ENCODE peak calls at places on chromosomes 12 and 14, in nine cellular contexts. One of them, this sample, is unnamed.

GRCh38 chr12:44875954-44876553 is at the start of gene NELL2:
- DNase-seq in neural crest cell: peak
- DNase-seq in fibroblast of mammary gland: peak
- DNase-seq in brain microvascular endothelial cell: no peak
- DNase-seq in suprapubic skin: no peak
- DNase-seq in GM13976: peak
- DNase-seq in heart left ventricle: no peak
- DNase-seq in nephron progenitor cell: peak
- DNase-seq in A549: peak
- DNase-seq in this sample: peak

GRCh38 chr14:75283884-75284563 is 5.4 kb downstream of the FOS start:
- DNase-seq in neural crest cell: no peak
- DNase-seq in fibroblast of mammary gland: no peak
- DNase-seq in brain microvascular endothelial cell: peak
- DNase-seq in suprapubic skin: no peak
- DNase-seq in GM13976: no peak
- DNase-seq in heart left ventricle: no peak
- DNase-seq in nephron progenitor cell: no peak
- DNase-seq in A549: peak
- DNase-seq in this sample: no peak

GRCh38 chr12:93844385-93844784 is 167.2 kb downstream of the CRADD start:
- DNase-seq in neural crest cell: no peak
- DNase-seq in fibroblast of mammary gland: no peak
- DNase-seq in brain microvascular endothelial cell: no peak
- DNase-seq in suprapubic skin: no peak
- DNase-seq in GM13976: no peak
- DNase-seq in heart left ventricle: no peak
- DNase-seq in nephron progenitor cell: no peak
- DNase-seq in A549: no peak
- DNase-seq in this sample: no peak

GRCh38 chr14:52356025-52356424 is 41.9 kb downstream of the PTGER2 start:
- DNase-seq in neural crest cell: no peak
- DNase-seq in fibroblast of mammary gland: peak
- DNase-seq in brain microvascular endothelial cell: peak
- DNase-seq in suprapubic skin: no peak
- DNase-seq in GM13976: no peak
- DNase-seq in heart left ventricle: no peak
- DNase-seq in nephron progenitor cell: no peak
- DNase-seq in A549: peak
- DNase-seq in this sample: peak

GRCh38 chr12:31119531-31120211 is 46.0 kb downstream of the DDX11 start:
- DNase-seq in neural crest cell: no peak
- DNase-seq in fibroblast of mammary gland: no peak
- DNase-seq in brain microvascular endothelial cell: no peak
- DNase-seq in suprapubic skin: no peak
- DNase-seq in GM13976: no peak
- DNase-seq in heart left ventricle: no peak
- DNase-seq in nephron progenitor cell: no peak
- DNase-seq in A549: no peak
- DNase-seq in this sample: no peak

GRCh38 chr12:6090786-6091185 is 33.7 kb downstream of the VWF start:
- DNase-seq in neural crest cell: no peak
- DNase-seq in fibroblast of mammary gland: peak
- DNase-seq in brain microvascular endothelial cell: no peak
- DNase-seq in suprapubic skin: peak
- DNase-seq in GM13976: no peak
- DNase-seq in heart left ventricle: peak
- DNase-seq in nephron progenitor cell: no peak
- DNase-seq in A549: no peak
- DNase-seq in this sample: peak

GRCh38 chr14:70601162-70601561 is 707 bp upstream of the MED6 start:
- DNase-seq in neural crest cell: no peak
- DNase-seq in fibroblast of mammary gland: peak
- DNase-seq in brain microvascular endothelial cell: peak
- DNase-seq in suprapubic skin: no peak
- DNase-seq in GM13976: no peak
- DNase-seq in heart left ventricle: no peak
- DNase-seq in nephron progenitor cell: no peak
- DNase-seq in A549: peak
- DNase-seq in this sample: no peak

GRCh38 chr12:76241371-76241770 is 106.8 kb downstream of the BBS10 start:
- DNase-seq in neural crest cell: no peak
- DNase-seq in fibroblast of mammary gland: no peak
- DNase-seq in brain microvascular endothelial cell: no peak
- DNase-seq in suprapubic skin: no peak
- DNase-seq in GM13976: no peak
- DNase-seq in heart left ventricle: no peak
- DNase-seq in nephron progenitor cell: no peak
- DNase-seq in A549: no peak
- DNase-seq in this sample: no peak

GRCh38 chr14:86858043-86858442 is 1134.9 kb downstream of the GALC start:
- DNase-seq in neural crest cell: no peak
- DNase-seq in fibroblast of mammary gland: no peak
- DNase-seq in brain microvascular endothelial cell: no peak
- DNase-seq in suprapubic skin: no peak
- DNase-seq in GM13976: no peak
- DNase-seq in heart left ventricle: no peak
- DNase-seq in nephron progenitor cell: no peak
- DNase-seq in A549: no peak
- DNase-seq in this sample: no peak

GRCh38 chr14:104209985-104210520 is 71.7 kb downstream of the KIF26A start:
- DNase-seq in neural crest cell: no peak
- DNase-seq in fibroblast of mammary gland: no peak
- DNase-seq in brain microvascular endothelial cell: no peak
- DNase-seq in suprapubic skin: no peak
- DNase-seq in GM13976: no peak
- DNase-seq in heart left ventricle: no peak
- DNase-seq in nephron progenitor cell: no peak
- DNase-seq in A549: no peak
- DNase-seq in this sample: no peak

GRCh38 chr12:41277019-41277770 is 89.1 kb downstream of the PDZRN4 start:
- DNase-seq in neural crest cell: peak
- DNase-seq in fibroblast of mammary gland: peak
- DNase-seq in brain microvascular endothelial cell: peak
- DNase-seq in suprapubic skin: no peak
- DNase-seq in GM13976: peak
- DNase-seq in heart left ventricle: no peak
- DNase-seq in nephron progenitor cell: peak
- DNase-seq in A549: peak
- DNase-seq in this sample: peak

DNA sequence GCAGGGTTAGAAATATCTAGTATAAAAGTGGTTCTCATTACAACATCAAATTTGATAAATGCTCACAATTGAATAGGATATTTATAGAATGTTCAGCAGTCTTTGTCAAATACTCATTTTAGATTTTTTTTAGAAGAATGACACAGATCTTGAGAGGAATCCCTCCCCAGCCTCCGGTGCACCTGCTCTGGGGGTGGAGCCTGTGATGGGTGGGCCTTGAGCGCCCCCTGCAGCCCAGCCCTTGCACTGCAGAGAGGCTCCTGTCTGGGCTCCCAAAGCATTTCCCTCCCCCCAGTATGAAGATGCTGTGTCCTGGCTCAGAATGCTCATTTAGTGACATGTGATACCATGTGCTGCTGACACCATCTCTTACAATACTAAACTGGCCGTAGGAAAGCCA is 792.3 kb downstream of the TMEM121 start:
- DNase-seq in neural crest cell: no peak
- DNase-seq in fibroblast of mammary gland: no peak
- DNase-seq in brain microvascular endothelial cell: no peak
- DNase-seq in suprapubic skin: no peak
- DNase-seq in GM13976: peak
- DNase-seq in heart left ventricle: no peak
- DNase-seq in nephron progenitor cell: no peak
- DNase-seq in A549: no peak
- DNase-seq in this sample: no peak
- TF ChIP-seq CTCF in neural crest cell: no peak
- TF ChIP-seq CTCF in fibroblast of mammary gland: no peak
- TF ChIP-seq CTCF in brain microvascular endothelial cell: no peak
- TF ChIP-seq CTCF in suprapubic skin: no peak
- TF ChIP-seq CTCF in GM13976: peak
- TF ChIP-seq CTCF in heart left ventricle: no peak
- TF ChIP-seq CTCF in nephron progenitor cell: no peak
- TF ChIP-seq CTCF in A549: no peak
- TF ChIP-seq CTCF in this sample: peak

GRCh38 chr12:14937689-14938088 is 648 bp downstream of the ERP27 start:
- DNase-seq in neural crest cell: no peak
- DNase-seq in fibroblast of mammary gland: no peak
- DNase-seq in brain microvascular endothelial cell: no peak
- DNase-seq in suprapubic skin: no peak
- DNase-seq in GM13976: no peak
- DNase-seq in heart left ventricle: no peak
- DNase-seq in nephron progenitor cell: no peak
- DNase-seq in A549: no peak
- DNase-seq in this sample: no peak
- TF ChIP-seq CTCF in neural crest cell: peak
- TF ChIP-seq CTCF in fibroblast of mammary gland: peak
- TF ChIP-seq CTCF in brain microvascular endothelial cell: peak
- TF ChIP-seq CTCF in suprapubic skin: no peak
- TF ChIP-seq CTCF in GM13976: peak
- TF ChIP-seq CTCF in heart left ventricle: no peak
- TF ChIP-seq CTCF in nephron progenitor cell: no peak
- TF ChIP-seq CTCF in A549: no peak
- TF ChIP-seq CTCF in this sample: no peak

GRCh38 chr12:118044577-118044976 is 16.4 kb downstream of the WSB2 start:
- DNase-seq in neural crest cell: no peak
- DNase-seq in fibroblast of mammary gland: no peak
- DNase-seq in brain microvascular endothelial cell: no peak
- DNase-seq in suprapubic skin: no peak
- DNase-seq in GM13976: no peak
- DNase-seq in heart left ventricle: no peak
- DNase-seq in nephron progenitor cell: no peak
- DNase-seq in A549: no peak
- DNase-seq in this sample: no peak

GRCh38 chr12:118044075-118044474 is 16.9 kb downstream of the WSB2 start:
- DNase-seq in neural crest cell: no peak
- DNase-seq in fibroblast of mammary gland: no peak
- DNase-seq in brain microvascular endothelial cell: no peak
- DNase-seq in suprapubic skin: no peak
- DNase-seq in GM13976: no peak
- DNase-seq in heart left ventricle: no peak
- DNase-seq in nephron progenitor cell: no peak
- DNase-seq in A549: no peak
- DNase-seq in this sample: no peak

GRCh38 chr12:118046430-118046829 is 14.5 kb downstream of the WSB2 start:
- DNase-seq in neural crest cell: no peak
- DNase-seq in fibroblast of mammary gland: no peak
- DNase-seq in brain microvascular endothelial cell: no peak
- DNase-seq in suprapubic skin: no peak
- DNase-seq in GM13976: no peak
- DNase-seq in heart left ventricle: no peak
- DNase-seq in nephron progenitor cell: no peak
- DNase-seq in A549: no peak
- DNase-seq in this sample: no peak

GRCh38 chr12:118038122-118038521 is 21.6 kb downstream of the RFC5 start:
- DNase-seq in neural crest cell: no peak
- DNase-seq in fibroblast of mammary gland: no peak
- DNase-seq in brain microvascular endothelial cell: no peak
- DNase-seq in suprapubic skin: no peak
- DNase-seq in GM13976: no peak
- DNase-seq in heart left ventricle: no peak
- DNase-seq in nephron progenitor cell: no peak
- DNase-seq in A549: no peak
- DNase-seq in this sample: no peak

GRCh38 chr12:118042091-118042490 is 18.9 kb downstream of the WSB2 start:
- DNase-seq in neural crest cell: no peak
- DNase-seq in fibroblast of mammary gland: no peak
- DNase-seq in brain microvascular endothelial cell: no peak
- DNase-seq in suprapubic skin: no peak
- DNase-seq in GM13976: no peak
- DNase-seq in heart left ventricle: no peak
- DNase-seq in nephron progenitor cell: no peak
- DNase-seq in A549: no peak
- DNase-seq in this sample: no peak
- TF ChIP-seq CTCF in neural crest cell: no peak
- TF ChIP-seq CTCF in fibroblast of mammary gland: no peak
- TF ChIP-seq CTCF in brain microvascular endothelial cell: no peak
- TF ChIP-seq CTCF in suprapubic skin: no peak
- TF ChIP-seq CTCF in GM13976: no peak
- TF ChIP-seq CTCF in heart left ventricle: no peak
- TF ChIP-seq CTCF in nephron progenitor cell: no peak
- TF ChIP-seq CTCF in A549: no peak
- TF ChIP-seq CTCF in this sample: no peak

GRCh38 chr12:108553799-108554198 is 7.2 kb downstream of the SART3 start:
- DNase-seq in neural crest cell: no peak
- DNase-seq in fibroblast of mammary gland: no peak
- DNase-seq in brain microvascular endothelial cell: no peak
- DNase-seq in suprapubic skin: no peak
- DNase-seq in GM13976: no peak
- DNase-seq in heart left ventricle: no peak
- DNase-seq in nephron progenitor cell: no peak
- DNase-seq in A549: no peak
- DNase-seq in this sample: no peak
- TF ChIP-seq CTCF in neural crest cell: no peak
- TF ChIP-seq CTCF in fibroblast of mammary gland: no peak
- TF ChIP-seq CTCF in brain microvascular endothelial cell: no peak
- TF ChIP-seq CTCF in suprapubic skin: no peak
- TF ChIP-seq CTCF in GM13976: no peak
- TF ChIP-seq CTCF in heart left ventricle: no peak
- TF ChIP-seq CTCF in nephron progenitor cell: no peak
- TF ChIP-seq CTCF in A549: no peak
- TF ChIP-seq CTCF in this sample: no peak